ENCODE peak calls at places on chromosomes 6 and 20, in five cellular contexts. S is upper lobe of right lung, T is HCT116, O is Calu3, Z is GM10248. I is an unnamed sample.
A peak's percentile ranks its signal among the peaks of the same experiment; 100 is the strongest.

GRCh38 chr6:27478141-27478705 is 5.3 kb upstream of the ZNF184 start:
- DNase-seq in O (no peak), Z (no peak), S (no peak), T (no peak), I (no peak)

GRCh38 chr20:32631916-32632460 is 41.8 kb downstream of the C20orf203 start:
- DNase-seq in S (no peak), Z (no peak), O (no peak), T (no peak), I (no peak)

GRCh38 chr6:90230547-90231240 is 65.9 kb downstream of the BACH2 start:
- DNase-seq in Z (no peak), T (no peak), O (no peak), S (no peak), I (no peak)

GRCh38 chr20:4483481-4483880 is 238.2 kb upstream of the PRND start:
- DNase-seq in O (no peak), Z (no peak), S (no peak), T (no peak), I (no peak)

GRCh38 chr6:36897629-36898028 is 11.9 kb downstream of the C6orf89 start:
- DNase-seq in Z (no peak), T (no peak), O (no peak), S (no peak), I (no peak)

GRCh38 chr20:64048402-64049044 is 916 bp downstream of the SOX18 start:
- DNase-seq in T (no peak), S (no peak), O (no peak), Z (no peak), I (no peak)

GRCh38 chr20:18541741-18542140 is 25.5 kb upstream of the SMIM26 start:
- DNase-seq in O (no peak), T (no peak), S (no peak), Z (no peak), I (no peak)

GRCh38 chr6:163900570-163900969 is 486.1 kb downstream of the QKI start:
- DNase-seq in T (no peak), Z (no peak), O (no peak), S (no peak), I (no peak)

GRCh38 chr20:38167851-38168760 is 3.0 kb upstream of the TGM2 start:
- DNase-seq in S (peak; percentile 86), O (peak; percentile 93), Z (no peak), T (no peak), I (no peak)

GRCh38 chr6:80541186-80541585 is 434.7 kb downstream of the BCKDHB start:
- DNase-seq in T (peak; percentile 69), O (peak; percentile 58), Z (no peak), S (no peak), I (no peak)

GRCh38 chr6:157648561-157648960 is 174.5 kb upstream of the SNX9 start:
- DNase-seq in O (no peak), T (peak; percentile 7), Z (no peak), S (peak; percentile 57), I (no peak)

GRCh38 chr20:58388028-58388601 is 914 bp upstream of the VAPB start:
- DNase-seq in Z (no peak), T (no peak), O (no peak), S (no peak), I (no peak)

GRCh38 chr20:20593447-20594170 is 118.8 kb downstream of the RALGAPA2 start:
- DNase-seq in O (no peak), T (peak; percentile 18), Z (peak; percentile 54), S (no peak), I (peak; percentile 37)

GRCh38 chr6:145214570-145214969 is 520.8 kb downstream of the EPM2A start:
- DNase-seq in Z (no peak), O (peak; percentile 8), T (peak; percentile 36), S (no peak), I (no peak)

GRCh38 chr6:24458937-24459336 is 30.4 kb downstream of the GPLD1 start:
- DNase-seq in Z (no peak), O (no peak), T (no peak), S (no peak), I (no peak)

GRCh38 chr6:11161031-11161966 is 49.8 kb upstream of the ERVFRD-1 start:
- DNase-seq in Z (no peak), S (no peak), O (no peak), T (no peak), I (no peak)

DNA sequence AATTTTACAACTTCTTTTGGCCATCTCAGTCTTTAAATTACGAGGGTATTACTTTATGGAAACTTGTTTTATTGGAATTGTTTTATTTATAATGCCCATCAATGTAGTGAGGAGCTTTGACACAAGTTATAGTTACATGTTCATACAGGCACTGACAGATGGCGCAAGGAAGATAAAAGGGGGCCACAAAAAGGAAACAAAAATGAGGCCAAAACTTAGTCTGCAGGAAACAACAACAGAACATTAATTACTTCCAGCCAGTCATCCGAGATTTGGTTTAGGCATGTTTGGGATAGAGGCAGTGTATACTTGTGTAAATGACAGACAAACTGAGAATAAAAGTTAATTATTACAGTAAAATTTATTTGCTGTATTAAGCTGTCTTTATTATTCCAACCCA is 18.2 kb downstream of the SESN1 start:
- DNase-seq in S (no peak), Z (no peak), O (no peak), T (no peak), I (no peak)
- TF ChIP-seq CTCF in S (no peak), Z (no peak), O (no peak), T (no peak), I (no peak)

GRCh38 chr6:38656896-38657295 is 17.2 kb upstream of the BTBD9 start:
- DNase-seq in O (no peak), Z (peak; percentile 26), T (no peak), S (no peak), I (peak; percentile 36)
- TF ChIP-seq CTCF in O (no peak), Z (no peak), T (no peak), S (no peak), I (no peak)

GRCh38 chr6:20058912-20059311 is 153.4 kb downstream of the MBOAT1 start:
- DNase-seq in T (no peak), O (no peak), Z (no peak), S (no peak), I (no peak)
- TF ChIP-seq CTCF in T (no peak), O (no peak), Z (no peak), S (no peak), I (no peak)

GRCh38 chr20:22305391-22305790 is 279.0 kb downstream of the FOXA2 start:
- DNase-seq in T (no peak), S (no peak), O (no peak), Z (no peak), I (no peak)

GRCh38 chr20:22302039-22302438 is 282.3 kb downstream of the FOXA2 start:
- DNase-seq in S (no peak), T (no peak), Z (no peak), O (no peak), I (no peak)

GRCh38 chr20:22308934-22309333 is 275.4 kb downstream of the FOXA2 start:
- DNase-seq in S (no peak), T (no peak), Z (no peak), O (no peak), I (no peak)

GRCh38 chr20:22303523-22303922 is 280.8 kb downstream of the FOXA2 start:
- DNase-seq in T (peak; percentile 18), O (no peak), S (no peak), Z (no peak), I (no peak)
- TF ChIP-seq CTCF in T (no peak), O (no peak), S (no peak), Z (no peak), I (no peak)